ENCODE peak calls at places on chromosomes 13 and 19, in five cellular contexts. R is cardiac fibroblast, N is sigmoid colon, V is bronchial epithelial cell, C is MM.1S. E is an unnamed sample.

GRCh38 chr13:93740334-93740733 is 513.7 kb downstream of the GPC6 start:
- DNase-seq in R (no peak), N (no peak), V (no peak), C (no peak), E (no peak)

GRCh38 chr13:46373623-46374022 is 13.4 kb downstream of the RUBCNL start:
- DNase-seq in R (no peak), N (no peak), V (no peak), C (no peak), E (no peak)

GRCh38 chr13:111572956-111573355 is 252.5 kb downstream of the TEX29 start:
- DNase-seq in R (no peak), N (no peak), V (no peak), C (no peak), E (no peak)

GRCh38 chr13:98374750-98375149 is 197.7 kb upstream of the RNF113B start:
- DNase-seq in R (no peak), N (no peak), V (no peak), C (no peak), E (peak)

GRCh38 chr13:43261018-43261417 is 237.6 kb downstream of the DNAJC15 start:
- DNase-seq in R (peak), N (no peak), V (peak), C (no peak), E (no peak)

GRCh38 chr13:39016789-39017188 is 21.1 kb downstream of the PROSER1 start:
- DNase-seq in R (peak), N (no peak), V (peak), C (peak), E (peak)

GRCh38 chr19:51931921-51932320 is 4.6 kb downstream of the ZNF613 start:
- DNase-seq in R (no peak), N (no peak), V (no peak), C (no peak), E (no peak)

GRCh38 chr19:29172302-29172701 is 40.6 kb downstream of the UQCRFS1 start:
- DNase-seq in R (no peak), N (no peak), V (no peak), C (peak), E (peak)

GRCh38 chr13:50130686-50131051 is 115.4 kb downstream of the KCNRG start:
- DNase-seq in R (peak), N (no peak), V (peak), C (peak), E (no peak)

GRCh38 chr13:32216281-32216680 is 98.9 kb downstream of the ZAR1L start:
- DNase-seq in R (no peak), N (no peak), V (no peak), C (no peak), E (no peak)

GRCh38 chr13:102172406-102172805 is 229.4 kb downstream of the FGF14 start:
- DNase-seq in R (no peak), N (no peak), V (no peak), C (no peak), E (no peak)

GRCh38 chr13:41610426-41610825 is 153.1 kb downstream of the RGCC start:
- DNase-seq in R (peak), N (no peak), V (peak), C (no peak), E (no peak)

GRCh38 chr19:51002101-51002532 is 713 bp upstream of the KLK8 start:
- DNase-seq in R (no peak), N (peak), V (no peak), C (no peak), E (no peak)

GRCh38 chr13:51178456-51179074 is 43.6 kb upstream of the FAM124A start:
- DNase-seq in R (no peak), N (no peak), V (no peak), C (no peak), E (no peak)

GRCh38 chr19:12723643-12724426 is at the start of gene TNPO2:
- DNase-seq in R (peak), N (peak), V (peak), C (peak), E (peak)

GRCh38 chr13:82323101-82323500 is 1559.2 kb downstream of the SLITRK1 start:
- DNase-seq in R (no peak), N (no peak), V (no peak), C (no peak), E (no peak)

GRCh38 chr19:32682317-32682716 is 6.7 kb downstream of the RGS9BP start:
- DNase-seq in R (no peak), N (no peak), V (peak), C (no peak), E (no peak)

GRCh38 chr19:6750062-6750461 is 10.6 kb downstream of the TRIP10 start:
- DNase-seq in R (no peak), N (peak), V (no peak), C (no peak), E (no peak)

GRCh38 chr13:37065893-37066526 is 6.5 kb upstream of the SUPT20H start:
- DNase-seq in R (no peak), N (no peak), V (no peak), C (no peak), E (no peak)

GRCh38 chr13:43730642-43731041 is 56.1 kb downstream of the ENOX1 start:
- DNase-seq in R (peak), N (peak), V (peak), C (no peak), E (no peak)

GRCh38 chr13:42474954-42475353 is 99.0 kb upstream of the TNFSF11 start:
- DNase-seq in R (peak), N (no peak), V (no peak), C (no peak), E (no peak)

GRCh38 chr13:27971776-27972618 is 2.9 kb upstream of the CDX2 start:
- DNase-seq in R (no peak), N (no peak), V (no peak), C (no peak), E (no peak)

GRCh38 chr19:41302624-41303351 is 7.2 kb upstream of the CCDC97 start:
- DNase-seq in R (no peak), N (peak), V (no peak), C (no peak), E (peak)
- H3K4me3 ChIP-seq in R (no peak), N (no peak), V (no peak), C (no peak), E (peak)

DNA sequence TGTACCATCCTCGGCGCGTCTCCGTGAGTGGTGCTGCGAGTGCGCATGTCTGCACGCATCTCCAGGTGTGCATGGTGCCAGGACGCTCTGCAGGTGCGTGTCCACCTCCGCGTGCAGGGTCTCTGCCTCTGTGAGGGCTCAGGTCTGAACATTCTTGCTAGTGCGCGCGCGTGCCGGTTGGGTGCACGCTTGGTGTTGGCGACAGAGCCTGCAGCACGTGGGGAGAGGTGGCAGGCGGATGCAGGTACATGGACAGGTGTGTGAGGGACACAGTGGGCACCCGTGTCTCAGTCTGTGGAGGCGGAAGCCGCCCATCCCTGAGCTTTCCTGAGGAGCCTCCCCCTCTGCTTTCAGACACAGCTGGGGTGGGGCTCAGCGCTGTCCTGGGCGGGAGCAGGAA is 4.9 kb upstream of the OR10H2 start:
- DNase-seq in R (no peak), N (no peak), V (no peak), C (no peak), E (no peak)
- H3K4me3 ChIP-seq in R (no peak), N (no peak), V (no peak), C (no peak), E (no peak)

GRCh38 chr19:11195681-11196080 is 1.7 kb downstream of the KANK2 start:
- DNase-seq in R (no peak), N (no peak), V (no peak), C (no peak), E (no peak)

GRCh38 chr19:11196406-11197287 is 698 bp downstream of the KANK2 start:
- DNase-seq in R (peak), N (peak), V (no peak), C (no peak), E (no peak)

GRCh38 chr19:11194173-11194572 is 3.2 kb downstream of the KANK2 start:
- DNase-seq in R (no peak), N (no peak), V (no peak), C (no peak), E (no peak)

GRCh38 chr19:11194657-11195056 is 2.7 kb downstream of the KANK2 start:
- DNase-seq in R (peak), N (peak), V (no peak), C (no peak), E (no peak)

DNA sequence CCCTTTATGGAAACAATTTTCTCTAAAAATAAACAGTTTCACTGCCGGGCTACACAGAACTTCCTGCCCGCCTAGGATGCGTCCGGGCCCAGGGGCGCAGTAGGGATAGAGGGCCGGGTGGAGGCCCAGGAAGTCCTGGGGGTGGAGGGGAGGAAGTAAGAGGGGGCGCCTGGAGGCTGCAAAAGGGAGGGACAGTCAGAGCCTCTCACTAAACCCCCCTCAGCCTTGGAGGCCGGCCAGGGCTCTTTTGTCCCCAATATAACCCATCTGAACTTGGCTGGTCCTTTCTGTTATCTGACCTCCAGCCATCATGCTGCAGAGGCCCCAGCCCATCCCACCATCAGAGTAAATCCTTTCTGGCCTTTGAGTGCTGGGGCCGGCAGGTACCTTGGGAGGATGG is 2.2 kb downstream of the KANK2 start:
- DNase-seq in R (peak), N (peak), V (no peak), C (no peak), E (peak)
- H3K4me3 ChIP-seq in R (peak), N (peak), V (no peak), C (no peak), E (peak)

DNA sequence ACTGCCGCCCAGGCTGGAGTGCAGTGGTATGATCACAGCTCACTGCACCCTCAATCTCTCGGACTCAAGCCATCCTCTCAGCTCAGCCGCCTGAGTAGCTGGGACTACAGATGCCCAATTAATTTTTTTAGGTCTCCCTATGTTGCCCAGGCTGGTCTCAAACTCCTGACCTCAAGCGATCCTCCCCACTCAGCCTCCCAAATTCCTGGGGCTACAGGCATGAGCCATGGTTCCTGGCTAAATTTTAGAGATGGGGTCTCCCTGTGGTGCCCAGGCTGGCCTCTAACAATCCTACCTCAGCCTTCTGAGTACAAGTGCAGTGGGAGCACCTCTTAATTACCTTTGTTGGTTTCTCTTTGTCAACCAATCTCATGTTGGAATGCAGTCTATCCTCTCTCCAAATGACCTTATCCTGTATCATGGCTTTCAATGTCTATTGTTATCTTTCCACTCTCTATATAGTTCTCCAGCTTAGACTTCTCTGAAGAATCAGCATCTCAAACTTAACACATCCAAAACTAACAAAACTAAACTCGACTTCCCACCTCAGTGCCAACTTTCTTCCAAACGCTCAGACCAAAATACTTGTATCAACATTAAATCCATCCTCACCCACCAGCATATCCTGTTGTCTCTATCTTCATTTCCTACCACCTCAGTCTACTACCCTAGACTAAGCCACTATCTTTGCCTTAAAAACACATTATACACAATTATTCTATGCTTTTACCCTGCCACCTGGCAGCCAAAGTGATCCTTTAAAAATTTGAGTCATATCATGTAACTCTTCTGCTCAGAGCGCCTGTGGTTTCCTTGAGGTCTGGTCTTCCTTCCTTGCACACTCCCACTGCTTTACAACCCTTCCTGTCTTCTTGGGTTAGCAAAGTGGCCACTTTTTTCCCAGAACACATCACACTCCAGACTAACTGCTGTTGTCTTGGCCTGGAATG is 6.7 kb downstream of the TPT1 start:
- DNase-seq in R (peak), N (no peak), V (no peak), C (no peak), E (no peak)
- H3K4me3 ChIP-seq in R (no peak), N (no peak), V (no peak), C (no peak), E (no peak)

GRCh38 chr19:19422156-19422555 is 16.7 kb downstream of the GATAD2A start:
- DNase-seq in R (no peak), N (no peak), V (no peak), C (no peak), E (no peak)

GRCh38 chr19:19418548-19419260 is 13.2 kb downstream of the GATAD2A start:
- DNase-seq in R (no peak), N (no peak), V (no peak), C (no peak), E (peak)

GRCh38 chr19:19421326-19421725 is 15.9 kb downstream of the GATAD2A start:
- DNase-seq in R (no peak), N (no peak), V (no peak), C (no peak), E (no peak)

GRCh38 chr19:19423322-19423721 is 17.8 kb downstream of the GATAD2A start:
- DNase-seq in R (no peak), N (no peak), V (no peak), C (no peak), E (no peak)

DNA sequence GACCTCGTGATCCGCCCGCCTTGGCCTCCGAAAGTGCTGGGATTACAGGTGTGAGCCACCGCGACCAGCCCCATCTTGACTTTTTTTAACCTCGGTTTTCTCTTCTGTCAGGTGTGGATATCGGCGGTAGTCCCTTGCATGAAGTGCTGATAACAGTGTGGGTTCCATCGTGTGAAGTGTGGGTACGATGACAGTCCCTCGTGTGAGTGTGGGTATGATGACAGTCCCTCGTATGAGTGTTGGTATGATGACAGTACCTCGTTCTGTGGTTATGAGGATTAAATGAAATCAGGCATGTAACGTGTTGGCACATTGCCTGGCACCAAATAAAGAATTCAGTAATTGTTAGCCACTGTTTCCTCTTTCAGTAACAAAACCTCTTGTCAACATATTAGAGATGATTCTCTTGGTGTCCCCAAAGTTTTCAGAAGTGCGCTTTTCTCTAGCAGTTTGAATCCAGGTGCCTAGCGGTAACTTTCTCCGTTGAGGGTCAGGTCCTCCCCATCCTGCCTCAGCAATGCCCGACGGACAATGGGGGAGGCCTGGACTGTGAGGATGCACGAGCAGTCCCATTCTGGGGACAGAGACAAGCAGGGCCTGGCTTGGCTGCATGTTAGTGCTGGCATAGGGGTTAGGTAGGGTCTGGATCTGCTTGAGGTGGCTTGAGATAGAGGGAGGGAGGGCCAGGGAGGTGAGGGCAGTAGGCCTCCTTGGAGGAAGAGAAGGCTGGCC is 15.3 kb downstream of the GATAD2A start:
- DNase-seq in R (no peak), N (no peak), V (no peak), C (no peak), E (peak)
- H3K4me3 ChIP-seq in R (no peak), N (no peak), V (no peak), C (no peak), E (no peak)

DNA sequence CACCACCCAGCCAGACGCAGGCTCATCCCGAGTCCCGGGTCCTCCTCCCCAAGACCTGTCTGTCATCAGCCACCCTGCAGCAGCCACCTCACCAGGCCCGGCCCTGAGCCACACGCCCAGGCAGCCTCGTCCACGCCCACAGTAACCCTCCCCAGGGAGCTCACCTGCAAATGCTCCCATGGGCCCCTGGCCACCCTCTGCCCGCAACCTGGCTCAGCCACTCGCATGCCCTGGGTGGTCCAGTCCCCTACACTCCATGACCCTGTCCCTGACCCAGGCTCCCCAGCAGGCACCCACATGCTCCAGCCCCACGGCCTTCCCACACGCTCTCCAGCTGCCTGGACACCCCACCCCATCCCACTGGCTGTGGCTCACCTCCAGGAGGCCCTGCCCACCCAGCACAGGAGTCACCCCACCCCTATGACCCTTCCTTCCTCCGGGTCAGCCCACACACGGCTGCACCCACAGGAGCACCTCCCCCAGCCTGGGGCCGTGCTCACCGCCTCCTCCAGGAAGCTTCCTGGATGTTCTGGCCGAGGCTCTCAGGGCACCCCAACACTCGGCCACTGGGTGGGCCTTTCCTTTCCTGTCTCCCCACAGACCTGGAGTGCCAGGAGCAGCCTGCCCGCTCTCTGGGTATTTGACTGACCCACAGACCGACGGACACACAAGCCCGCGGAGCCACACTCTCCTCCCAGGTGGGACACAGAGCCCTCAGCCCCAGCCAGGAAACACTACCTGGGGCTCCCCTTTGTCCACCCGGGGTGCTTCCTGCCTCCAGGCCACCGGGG is 3.6 kb downstream of the TMEM259 start:
- DNase-seq in R (no peak), N (no peak), V (peak), C (peak), E (peak)
- H3K4me3 ChIP-seq in R (peak), N (no peak), V (peak), C (peak), E (no peak)

GRCh38 chr19:10021446-10021845 is 8.2 kb downstream of the RDH8 start:
- DNase-seq in R (no peak), N (no peak), V (no peak), C (no peak), E (no peak)

GRCh38 chr19:10021863-10022262 is 8.6 kb downstream of the RDH8 start:
- DNase-seq in R (no peak), N (no peak), V (no peak), C (no peak), E (no peak)

GRCh38 chr19:10026744-10027143 is 13.5 kb downstream of the RDH8 start:
- DNase-seq in R (no peak), N (no peak), V (no peak), C (no peak), E (no peak)

GRCh38 chr19:10027158-10027997 is 14.1 kb downstream of the RDH8 start:
- DNase-seq in R (peak), N (peak), V (peak), C (peak), E (peak)
- H3K4me3 ChIP-seq in R (no peak), N (no peak), V (no peak), C (peak), E (no peak)

GRCh38 chr13:95235199-95235726 is 66.0 kb downstream of the ABCC4 start:
- DNase-seq in R (peak), N (no peak), V (no peak), C (no peak), E (no peak)

GRCh38 chr13:95236774-95237173 is 64.5 kb downstream of the ABCC4 start:
- DNase-seq in R (no peak), N (no peak), V (no peak), C (no peak), E (no peak)

GRCh38 chr13:95235944-95236343 is 65.3 kb downstream of the ABCC4 start:
- DNase-seq in R (no peak), N (no peak), V (no peak), C (no peak), E (no peak)

GRCh38 chr13:95233026-95233635 is 68.1 kb downstream of the ABCC4 start:
- DNase-seq in R (no peak), N (no peak), V (no peak), C (no peak), E (no peak)

DNA sequence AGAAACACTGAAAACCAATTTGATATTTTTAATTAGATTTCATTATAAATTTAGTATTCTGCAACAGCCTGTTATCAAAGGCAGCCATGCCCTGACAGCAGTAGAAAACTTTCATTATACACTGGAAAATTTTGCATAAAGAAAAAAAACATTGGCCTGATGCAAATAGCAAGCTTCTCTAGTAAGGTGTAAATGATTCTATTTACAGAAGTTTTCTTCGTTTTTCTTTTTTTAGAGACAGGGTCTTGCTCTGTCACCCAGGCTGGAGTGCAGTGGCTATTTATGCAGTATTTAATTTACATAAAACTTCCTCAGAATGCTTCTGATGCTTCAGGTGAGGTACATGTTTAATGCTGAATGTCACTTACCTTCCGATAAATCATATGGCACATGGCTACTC is 67.0 kb downstream of the ABCC4 start:
- DNase-seq in R (no peak), N (no peak), V (no peak), C (no peak), E (peak)
- H3K4me3 ChIP-seq in R (no peak), N (no peak), V (no peak), C (no peak), E (no peak)